ENCODE peak calls at places on chromosomes 11 and 22, in five cellular contexts. O is Calu3; H is substantia nigra; P is activated CD4-positive, alpha-beta memory T cell treated with anti-CD3 and anti-CD28 coated beads, Interleukin-2, amount 10 ng/mL, durations not matched to agents 7 days and 5 days; U is dorsolateral prefrontal cortex. I is an unnamed sample.

GRCh38 chr11:8384199-8384821 is 120.6 kb upstream of the LMO1 start:
- DNase-seq in O (no peak), H (no peak), P (no peak), U (no peak), I (peak; percentile 80)

GRCh38 chr22:39182478-39183030 is 30.1 kb upstream of the CBX7 start:
- DNase-seq in O (no peak), H (no peak), P (no peak), U (no peak), I (peak; percentile 63)

GRCh38 chr22:16824718-16825687 is at the start of gene XKR3:
- DNase-seq in O (no peak), H (no peak), P (no peak), U (no peak), I (peak; percentile 11)

GRCh38 chr11:130827697-130828377 is 88.4 kb downstream of the SNX19 start:
- DNase-seq in O (peak; percentile 65), H (no peak), P (peak; percentile 22), U (no peak), I (peak; percentile 72)

GRCh38 chr11:45939836-45940235 is 17.4 kb downstream of the LARGE2 start:
- DNase-seq in O (no peak), H (no peak), P (no peak), U (no peak), I (no peak)

GRCh38 chr22:17910561-17911311 is 113.6 kb downstream of the MICAL3 start:
- DNase-seq in O (no peak), H (peak; percentile 81), P (no peak), U (peak; percentile 81), I (no peak)

GRCh38 chr11:62443390-62444201 is 24.8 kb downstream of the SCGB1A1 start:
- DNase-seq in O (no peak), H (no peak), P (no peak), U (no peak), I (no peak)

GRCh38 chr11:22433066-22433450 is 94.9 kb downstream of the SLC17A6 start:
- DNase-seq in O (no peak), H (no peak), P (no peak), U (no peak), I (no peak)

GRCh38 chr22:19943665-19944026 is 2.0 kb upstream of the TXNRD2 start:
- DNase-seq in O (no peak), H (no peak), P (no peak), U (no peak), I (peak; percentile 72)

GRCh38 chr11:7688238-7688826 is 15.0 kb upstream of the CYB5R2 start:
- DNase-seq in O (peak; percentile 22), H (peak; percentile 17), P (no peak), U (no peak), I (peak; percentile 61)

GRCh38 chr11:76654310-76654851 is 16.2 kb downstream of the LRRC32 start:
- DNase-seq in O (no peak), H (no peak), P (peak; percentile 7), U (peak; percentile 22), I (no peak)

GRCh38 chr22:49297871-49298721 is 529.6 kb downstream of the BRD1 start:
- DNase-seq in O (no peak), H (no peak), P (no peak), U (peak; percentile 26), I (no peak)

GRCh38 chr11:10780040-10780439 is 28.7 kb downstream of the EIF4G2 start:
- DNase-seq in O (no peak), H (no peak), P (no peak), U (no peak), I (no peak)

GRCh38 chr22:45112136-45112879 is 51.4 kb upstream of the NUP50 start:
- DNase-seq in O (no peak), H (no peak), P (no peak), U (no peak), I (no peak)

GRCh38 chr22:36318442-36318841 is 65.5 kb downstream of the APOL1 start:
- DNase-seq in O (no peak), H (no peak), P (no peak), U (no peak), I (no peak)

GRCh38 chr22:50243704-50244419 is 961 bp downstream of the TUBGCP6 start:
- DNase-seq in O (no peak), H (no peak), P (no peak), U (no peak), I (no peak)

GRCh38 chr11:133082453-133082781 is 449.9 kb downstream of the OPCML start:
- DNase-seq in O (no peak), H (no peak), P (no peak), U (no peak), I (no peak)

GRCh38 chr22:48053973-48054372 is 1291.5 kb downstream of the TBC1D22A start:
- DNase-seq in O (no peak), H (no peak), P (no peak), U (no peak), I (no peak)

GRCh38 chr22:45007247-45007945 is 2.4 kb downstream of the PHF21B start:
- DNase-seq in O (peak; percentile 36), H (peak; percentile 40), P (no peak), U (no peak), I (no peak)

GRCh38 chr22:39739338-39740027 is 154.1 kb downstream of the ENTHD1 start:
- DNase-seq in O (no peak), H (no peak), P (no peak), U (no peak), I (no peak)

GRCh38 chr11:68780829-68781228 is 29.5 kb upstream of the TESMIN start:
- DNase-seq in O (peak; percentile 15), H (no peak), P (no peak), U (no peak), I (no peak)

GRCh38 chr11:93791493-93791892 is 7.4 kb downstream of the MED17 start:
- DNase-seq in O (no peak), H (no peak), P (no peak), U (no peak), I (no peak)

GRCh38 chr11:6629573-6629891 is 10.3 kb upstream of the TPP1 start:
- DNase-seq in O (no peak), H (no peak), P (no peak), U (no peak), I (no peak)

GRCh38 chr11:13535819-13536218 is 40.0 kb upstream of the PTH start:
- DNase-seq in O (no peak), H (no peak), P (no peak), U (no peak), I (peak; percentile 8)

GRCh38 chr11:120564573-120565301 is 53.2 kb downstream of the GRIK4 start:
- DNase-seq in O (peak; percentile 20), H (peak; percentile 77), P (no peak), U (peak; percentile 74), I (peak; percentile 51)

I was measured in SW480.